ENCODE peak calls at places on chromosomes 12 and 14, in ten cellular contexts. V is WERI-Rb-1, F is D341Med, W is left ventricle myocardium inferior, T is T follicular helper cell, X is cardiac septum, J is coronary artery, I is tibial artery, C is ovary, N is mesenchymal stem cell. H is an unnamed sample.

GRCh38 chr12:12396727-12397126 is 39.8 kb downstream of the BORCS5 start:
- DNase-seq in V (no peak), F (no peak), W (no peak), T (no peak), X (no peak), J (no peak), I (no peak), C (no peak), N (no peak), H (no peak)

GRCh38 chr14:68141531-68142088 is 322.0 kb downstream of the RAD51B start:
- DNase-seq in V (no peak), F (no peak), W (no peak), T (no peak), X (no peak), J (no peak), I (no peak), C (no peak), N (peak), H (no peak)

GRCh38 chr12:65155784-65156183 is 13.6 kb upstream of the LEMD3 start:
- DNase-seq in V (no peak), F (no peak), W (no peak), T (no peak), X (no peak), J (no peak), I (no peak), C (no peak), N (no peak), H (no peak)

GRCh38 chr14:50812856-50813543 is 18.0 kb downstream of the NIN start:
- DNase-seq in V (no peak), F (no peak), W (no peak), T (no peak), X (no peak), J (no peak), I (no peak), C (no peak), N (no peak), H (no peak)

GRCh38 chr12:75744607-75745256 is 233.3 kb upstream of the KRR1 start:
- DNase-seq in V (no peak), F (no peak), W (no peak), T (no peak), X (no peak), J (no peak), I (no peak), C (no peak), N (no peak), H (no peak)

GRCh38 chr14:32565256-32565655 is 236.2 kb downstream of the AKAP6 start:
- DNase-seq in V (no peak), F (no peak), W (no peak), T (no peak), X (no peak), J (no peak), I (no peak), C (no peak), N (peak), H (no peak)

GRCh38 chr12:8077207-8077606 is 4.9 kb upstream of the NECAP1 start:
- DNase-seq in V (no peak), F (no peak), W (no peak), T (no peak), X (no peak), J (no peak), I (no peak), C (no peak), N (peak), H (no peak)

GRCh38 chr12:124289634-124290600 is 5.0 kb upstream of the RFLNA start:
- DNase-seq in V (no peak), F (no peak), W (no peak), T (no peak), X (no peak), J (no peak), I (no peak), C (no peak), N (peak), H (no peak)

GRCh38 chr14:71661441-71661840 is 270.8 kb upstream of the RGS6 start:
- DNase-seq in V (no peak), F (no peak), W (no peak), T (no peak), X (no peak), J (no peak), I (no peak), C (no peak), N (no peak), H (no peak)

GRCh38 chr12:93442411-93443340 is 929 bp upstream of the UBE2N start:
- DNase-seq in V (no peak), F (no peak), W (no peak), T (no peak), X (no peak), J (no peak), I (no peak), C (no peak), N (peak), H (no peak)

GRCh38 chr14:84397621-84398020 is 1132.3 kb upstream of the FLRT2 start:
- DNase-seq in V (no peak), F (no peak), W (no peak), T (no peak), X (no peak), J (no peak), I (no peak), C (no peak), N (no peak), H (no peak)

GRCh38 chr14:46999661-47000060 is 348.1 kb upstream of the RPL10L start:
- DNase-seq in V (no peak), F (no peak), W (no peak), T (no peak), X (no peak), J (no peak), I (no peak), C (no peak), N (no peak), H (no peak)

GRCh38 chr12:110067531-110067930 is 19.2 kb upstream of the C12orf76 start:
- DNase-seq in V (no peak), F (no peak), W (no peak), T (no peak), X (no peak), J (no peak), I (no peak), C (no peak), N (no peak), H (no peak)

GRCh38 chr14:105076805-105077648 is 11.8 kb upstream of the GPR132 start:
- DNase-seq in V (no peak), F (no peak), W (no peak), T (no peak), X (no peak), J (no peak), I (no peak), C (no peak), N (no peak), H (no peak)

GRCh38 chr14:101076451-101077220 is 173.1 kb upstream of the RTL1 start:
- DNase-seq in V (no peak), F (peak), W (no peak), T (no peak), X (peak), J (peak), I (no peak), C (no peak), N (no peak), H (no peak)

GRCh38 chr14:67426983-67427601 is 15.1 kb upstream of the PLEK2 start:
- DNase-seq in V (peak), F (peak), W (peak), T (peak), X (no peak), J (no peak), I (peak), C (peak), N (peak), H (no peak)

GRCh38 chr14:54451178-54451601 is 10.0 kb upstream of the CNIH1 start:
- DNase-seq in V (no peak), F (no peak), W (no peak), T (no peak), X (no peak), J (no peak), I (no peak), C (no peak), N (no peak), H (no peak)

H was measured in vagina.